ENCODE peak calls at places on chromosomes 1 and 21, in eight cellular contexts. M is fibroblast of lung, R is neural progenitor cell, N is left lung, J is Karpas-422, O is heart left ventricle, L is NT2/D1, B is aorta. S is an unnamed sample. For H3K9me3, the result is how much of the 10 kb centered on the place peaks cover.

GRCh38 chr1:231856426-231856825 is 229.8 kb downstream of the DISC1 start:
- DNase-seq in J (no peak), N (no peak), R (no peak), O (no peak), L (no peak), M (no peak), B (no peak), S (no peak)

GRCh38 chr1:234309598-234310459 is 63.4 kb upstream of the COA6 start:
- DNase-seq in L (peak), J (peak), M (peak), B (peak), N (peak), R (peak), O (peak), S (peak)

GRCh38 chr1:65955071-65955470 is 162.4 kb downstream of the PDE4B start:
- DNase-seq in B (no peak), N (no peak), R (peak), L (no peak), J (no peak), O (no peak), M (no peak), S (no peak)

GRCh38 chr1:16237343-16237830 is 404 bp upstream of the CPLANE2 start:
- DNase-seq in R (no peak), M (peak), B (no peak), L (no peak), N (no peak), J (peak), O (no peak), S (no peak)

GRCh38 chr1:84489766-84490165 is 10.7 kb downstream of the RPF1 start:
- DNase-seq in J (no peak), O (no peak), L (no peak), R (no peak), M (no peak), N (no peak), B (no peak), S (no peak)

GRCh38 chr21:31926498-31926897 is 53.7 kb downstream of the HUNK start:
- DNase-seq in R (no peak), N (no peak), M (no peak), O (no peak), B (no peak), J (no peak), L (no peak), S (no peak)

GRCh38 chr21:38470762-38471161 is 27.5 kb downstream of the ERG start:
- DNase-seq in O (no peak), B (no peak), L (no peak), N (no peak), J (no peak), R (no peak), M (peak), S (no peak)

GRCh38 chr1:160096491-160097116 is 1.8 kb downstream of the IGSF8 start:
- DNase-seq in R (no peak), O (no peak), J (no peak), M (peak), N (no peak), B (peak), L (no peak), S (no peak)

GRCh38 chr1:67957026-67957425 is 93.4 kb downstream of the DIRAS3 start:
- DNase-seq in B (no peak), L (no peak), R (no peak), J (no peak), N (no peak), M (peak), O (no peak), S (no peak)

GRCh38 chr1:163896001-163896400 is 574.2 kb downstream of the NUF2 start:
- DNase-seq in B (no peak), L (no peak), O (no peak), J (no peak), R (no peak), M (no peak), N (no peak), S (no peak)
- H3K9me3 ChIP-seq in B (under half), L (under half), O (under half), J (under half), R (under half), M (under half), N (under half), S (under half)

DNA sequence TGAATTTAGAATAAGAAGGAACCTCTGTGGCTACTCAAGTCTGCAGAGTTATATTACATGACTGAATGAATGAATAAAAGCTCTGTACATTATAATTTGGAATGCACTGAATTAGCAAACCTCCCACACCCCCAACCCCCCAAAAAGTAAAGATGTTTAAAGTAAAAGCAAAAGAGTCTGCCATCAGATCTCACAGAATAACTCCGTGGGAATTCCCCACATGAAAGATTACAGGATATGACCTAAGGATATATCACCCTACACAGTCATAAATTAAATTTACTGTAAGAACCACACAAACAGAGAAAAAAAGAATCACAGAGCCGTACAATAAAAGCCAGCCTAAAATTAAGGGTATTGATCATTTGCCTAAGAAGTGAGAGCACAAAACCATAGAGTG is 587.3 kb downstream of the PTPRC start:
- DNase-seq in N (no peak), M (peak), J (no peak), O (no peak), L (no peak), R (no peak), B (no peak), S (no peak)
- H3K4me3 ChIP-seq in N (no peak), M (no peak), J (no peak), O (no peak), L (no peak), R (no peak), B (no peak), S (no peak)

GRCh38 chr21:45962531-45963224 is 18.9 kb upstream of the COL6A1 start:
- DNase-seq in J (no peak), M (no peak), B (no peak), R (no peak), L (no peak), N (no peak), O (no peak), S (no peak)
- H3K9me3 ChIP-seq in J (under half), M (under half), B (under half), R (under half), L (half or more), N (under half), O (under half), S (under half)

DNA sequence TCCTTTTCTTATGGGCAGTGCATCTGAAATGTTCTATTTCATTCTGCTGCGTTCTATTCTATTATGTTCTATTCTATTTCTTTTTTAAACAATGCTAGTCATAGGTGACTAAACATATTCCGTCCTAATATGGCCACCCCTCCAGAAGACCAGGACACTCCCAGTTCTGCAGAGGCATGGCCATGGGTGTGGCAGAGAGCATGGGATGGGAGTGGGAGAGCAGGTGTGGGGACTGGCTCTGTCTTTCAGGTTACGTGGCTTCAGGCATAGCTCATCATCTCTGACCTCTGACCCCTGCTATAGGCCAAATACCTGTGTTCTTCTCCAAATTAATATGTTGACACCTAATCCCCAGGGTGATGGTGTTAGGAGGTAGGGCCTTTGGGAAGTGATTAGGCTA is 33.4 kb upstream of the TLR5 start:
- DNase-seq in N (no peak), L (no peak), R (no peak), O (no peak), B (no peak), J (no peak), M (no peak), S (no peak)
- H3K4me3 ChIP-seq in N (no peak), L (no peak), R (no peak), O (no peak), B (no peak), J (no peak), M (no peak), S (no peak)

S was measured in left ventricle myocardium inferior.